ENCODE peak calls at places on chromosomes 16 and 17, in six cellular contexts. R, X, O, B, I and T are unnamed samples.
A peak's percentile ranks its signal among the peaks of the same experiment; 100 is the strongest.

GRCh38 chr16:67862623-67863583 is 9.9 kb upstream of the EDC4 start:
- DNase-seq in R (peak; percentile 85), X (peak; percentile 57), O (peak; percentile 89), B (no peak), I (no peak), T (no peak)

GRCh38 chr17:77959216-77959925 is 868 bp downstream of the TNRC6C start:
- DNase-seq in R (no peak), X (peak; percentile 11), O (no peak), B (no peak), I (peak; percentile 61), T (peak; percentile 28)

GRCh38 chr16:27405546-27406451 is 3.8 kb downstream of the IL21R start:
- DNase-seq in R (no peak), X (no peak), O (no peak), B (no peak), I (no peak), T (peak; percentile 82)

GRCh38 chr16:4272114-4272954 is 489 bp downstream of the TFAP4 start:
- DNase-seq in R (peak; percentile 75), X (no peak), O (peak; percentile 66), B (no peak), I (peak; percentile 69), T (peak; percentile 68)

GRCh38 chr17:56891751-56892150 is 22.1 kb downstream of the TRIM25 start:
- DNase-seq in R (no peak), X (no peak), O (no peak), B (no peak), I (peak; percentile 90), T (peak; percentile 43)

GRCh38 chr17:31318298-31319190 is 2.9 kb downstream of the EVI2A start:
- DNase-seq in R (peak; percentile 76), X (peak; percentile 66), O (peak; percentile 49), B (no peak), I (no peak), T (peak; percentile 59)

GRCh38 chr17:33120103-33120502 is 128.5 kb downstream of the SPACA3 start:
- DNase-seq in R (no peak), X (no peak), O (no peak), B (no peak), I (no peak), T (no peak)

GRCh38 chr17:8337802-8338744 is 1.6 kb upstream of the ODF4 start:
- DNase-seq in R (no peak), X (no peak), O (no peak), B (no peak), I (no peak), T (no peak)

GRCh38 chr17:57902800-57903759 is 52.1 kb downstream of the CUEDC1 start:
- DNase-seq in R (peak; percentile 94), X (peak; percentile 69), O (peak; percentile 81), B (peak; percentile 92), I (no peak), T (peak; percentile 78)

GRCh38 chr17:18280766-18281165 is 20.3 kb downstream of the MIEF2 start:
- DNase-seq in R (no peak), X (no peak), O (no peak), B (no peak), I (no peak), T (no peak)

GRCh38 chr17:18278867-18279266 is 18.4 kb downstream of the MIEF2 start:
- DNase-seq in R (no peak), X (no peak), O (no peak), B (no peak), I (no peak), T (no peak)

GRCh38 chr17:18277076-18277475 is 16.6 kb downstream of the MIEF2 start:
- DNase-seq in R (no peak), X (no peak), O (no peak), B (no peak), I (no peak), T (no peak)

GRCh38 chr17:18281815-18282214 is 21.4 kb downstream of the MIEF2 start:
- DNase-seq in R (no peak), X (no peak), O (no peak), B (no peak), I (no peak), T (no peak)

DNA sequence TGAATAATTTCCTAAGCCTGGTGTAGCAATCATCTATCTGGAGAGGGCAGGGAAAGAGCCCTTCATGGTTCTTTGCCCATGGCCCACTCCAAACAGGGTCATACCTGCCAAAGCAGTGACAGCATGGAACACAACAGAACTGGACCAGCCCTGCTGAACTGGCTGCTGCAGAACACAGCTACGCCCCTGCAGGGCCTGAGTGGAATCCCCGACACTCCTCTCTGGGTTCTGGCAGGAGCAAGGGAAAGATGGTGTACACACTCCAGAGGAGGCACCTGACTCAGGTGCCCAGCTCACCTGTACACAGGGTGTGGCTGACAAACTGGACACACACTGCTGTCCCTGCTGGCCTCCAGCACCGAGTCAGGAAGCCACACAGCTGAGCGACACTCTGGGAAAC is 19.8 kb downstream of the MIEF2 start:
- DNase-seq in R (no peak), X (no peak), O (no peak), B (no peak), I (no peak), T (no peak)
- H3K4me3 ChIP-seq in R (no peak overlapping the region), X (no peak overlapping the region), O (no peak overlapping the region), B (no peak overlapping the region), I (no peak overlapping the region), T (no peak overlapping the region)

GRCh38 chr17:79969906-79970305 is 65.8 kb downstream of the TBC1D16 start:
- DNase-seq in R (no peak), X (no peak), O (no peak), B (no peak), I (no peak), T (no peak)

GRCh38 chr17:79970576-79971068 is 65.0 kb downstream of the TBC1D16 start:
- DNase-seq in R (no peak), X (no peak), O (no peak), B (peak; percentile 38), I (no peak), T (no peak)

GRCh38 chr17:79965806-79966205 is 69.9 kb downstream of the TBC1D16 start:
- DNase-seq in R (peak; percentile 42), X (no peak), O (no peak), B (no peak), I (no peak), T (no peak)

GRCh38 chr17:79966681-79967080 is 69.0 kb downstream of the TBC1D16 start:
- DNase-seq in R (no peak), X (no peak), O (no peak), B (no peak), I (no peak), T (no peak)

DNA sequence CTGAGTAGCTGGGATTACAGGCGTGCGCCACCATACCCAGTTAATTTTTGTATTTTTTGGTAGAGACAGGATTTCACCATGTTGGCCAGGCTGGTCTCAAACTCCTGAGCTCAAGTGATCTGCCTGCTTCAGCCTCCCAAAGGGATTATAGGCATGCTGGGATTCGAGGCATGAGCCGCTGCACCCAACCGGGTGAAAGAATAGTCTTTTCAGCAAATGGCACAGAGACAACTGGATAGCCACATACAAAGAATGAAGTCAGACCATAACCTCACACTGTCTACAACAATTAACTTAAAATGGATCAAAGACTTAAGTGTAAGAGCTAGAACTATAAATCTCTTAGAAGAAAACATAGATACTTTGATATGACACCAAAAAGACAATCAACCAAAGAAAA is 67.6 kb downstream of the TBC1D16 start:
- DNase-seq in R (no peak), X (no peak), O (no peak), B (no peak), I (no peak), T (no peak)
- H3K27me3 ChIP-seq in R (no peaks in the 10 kb centered on the region), X (no peaks in the 10 kb centered on the region), O (no peaks in the 10 kb centered on the region), B (no peaks in the 10 kb centered on the region), I (no peaks in the 10 kb centered on the region), T (no peaks in the 10 kb centered on the region)

GRCh38 chr16:17469011-17469741 is 1.6 kb downstream of the XYLT1 start:
- DNase-seq in R (no peak), X (no peak), O (no peak), B (no peak), I (no peak), T (no peak)
- TF ChIP-seq CTCF in R (no peak), X (no peak), O (no peak), B (no peak), I (no peak), T (no peak)

GRCh38 chr17:1365445-1366039 is 34.5 kb downstream of the YWHAE start:
- DNase-seq in R (peak; percentile 86), X (peak; percentile 62), O (peak; percentile 68), B (peak; percentile 59), I (no peak), T (peak; percentile 31)
- H3K4me3 ChIP-seq in R (no peak overlapping the region), X (no peak overlapping the region), O (no peak overlapping the region), B (no peak overlapping the region), I (no peak overlapping the region), T (no peak overlapping the region)

DNA sequence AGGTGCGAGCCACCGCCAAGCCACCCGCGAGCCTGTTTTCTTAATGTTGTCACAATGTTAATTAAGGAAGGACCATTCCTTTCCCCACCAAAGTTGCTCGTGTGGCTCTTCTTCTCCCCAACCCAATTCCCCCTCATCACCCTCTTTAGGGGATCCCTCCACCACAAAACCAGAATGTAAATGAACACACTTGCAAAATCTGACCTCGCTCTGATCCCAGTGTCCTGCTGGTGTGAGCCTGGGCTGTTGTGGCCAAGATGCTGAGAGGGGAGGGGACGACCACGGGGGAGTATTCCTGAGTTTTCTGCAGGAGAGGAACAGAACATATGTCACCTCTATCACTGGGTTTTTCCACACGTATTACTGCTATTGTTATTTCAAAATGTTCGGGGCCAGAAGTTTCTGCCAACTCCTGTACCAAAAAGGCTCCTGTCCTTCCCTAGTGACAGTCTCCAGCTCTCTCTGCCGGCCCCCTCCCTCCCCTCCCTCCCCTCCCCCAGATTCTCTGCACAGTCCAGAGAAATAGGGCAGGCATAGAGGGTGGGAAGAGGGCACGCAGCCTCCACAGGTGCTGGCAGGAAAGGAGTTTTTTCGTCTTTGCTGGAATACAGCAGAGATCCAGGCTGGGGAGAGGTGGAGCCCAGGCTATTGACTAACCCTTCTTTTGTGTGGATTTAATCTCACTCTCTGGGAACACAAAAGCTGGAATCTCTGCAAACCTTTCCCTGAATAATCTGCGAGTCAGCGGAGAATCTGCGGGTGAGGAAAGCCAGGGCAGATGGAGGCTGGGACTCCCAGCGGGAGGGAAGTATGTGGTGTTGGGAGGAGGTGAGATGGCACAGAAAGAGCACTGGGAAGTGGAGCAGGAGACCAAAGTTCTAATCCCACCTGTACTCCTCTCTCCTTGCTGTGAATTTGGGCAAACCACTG is 4.5 kb upstream of the CA4 start:
- DNase-seq in R (no peak), X (no peak), O (no peak), B (no peak), I (peak; percentile 49), T (no peak)
- H3K27me3 ChIP-seq in R (peaks cover 89% of the 10 kb centered on the region), X (peaks cover 4% of the 10 kb centered on the region), O (peaks cover 30% of the 10 kb centered on the region), B (no peaks in the 10 kb centered on the region), I (peaks cover 38% of the 10 kb centered on the region), T (no peaks in the 10 kb centered on the region)